ENCODE peak calls at places on chromosome 14, in eight cellular contexts. One of them, this sample, is unnamed.

GRCh38 chr14:88005978-88006851 is 1.3 kb downstream of the GPR65 start:
- DNase-seq in AG10803: peak
- DNase-seq in body of pancreas: no peak
- DNase-seq in esophagus squamous epithelium: no peak
- DNase-seq in foreskin fibroblast: no peak
- DNase-seq in lung: no peak
- DNase-seq in fibroblast of pulmonary artery: no peak
- DNase-seq in stomach: no peak
- DNase-seq in this sample: no peak

GRCh38 chr14:70654609-70655008 is 12.9 kb downstream of the TTC9 start:
- DNase-seq in fibroblast of pulmonary artery: no peak
- DNase-seq in foreskin fibroblast: peak
- DNase-seq in AG10803: no peak
- DNase-seq in lung: no peak
- DNase-seq in body of pancreas: no peak
- DNase-seq in stomach: no peak
- DNase-seq in esophagus squamous epithelium: no peak
- DNase-seq in this sample: no peak

GRCh38 chr14:55151601-55152000 is 22.5 kb downstream of the LGALS3 start:
- DNase-seq in foreskin fibroblast: no peak
- DNase-seq in fibroblast of pulmonary artery: no peak
- DNase-seq in body of pancreas: no peak
- DNase-seq in esophagus squamous epithelium: no peak
- DNase-seq in stomach: no peak
- DNase-seq in AG10803: peak
- DNase-seq in lung: no peak
- DNase-seq in this sample: no peak

GRCh38 chr14:86057018-86057667 is 527.2 kb downstream of the FLRT2 start:
- DNase-seq in AG10803: peak
- DNase-seq in stomach: no peak
- DNase-seq in body of pancreas: peak
- DNase-seq in fibroblast of pulmonary artery: peak
- DNase-seq in esophagus squamous epithelium: no peak
- DNase-seq in lung: no peak
- DNase-seq in foreskin fibroblast: peak
- DNase-seq in this sample: peak

GRCh38 chr14:65156568-65157366 is 54.5 kb upstream of the MAX start:
- DNase-seq in body of pancreas: no peak
- DNase-seq in stomach: no peak
- DNase-seq in foreskin fibroblast: peak
- DNase-seq in fibroblast of pulmonary artery: peak
- DNase-seq in lung: peak
- DNase-seq in esophagus squamous epithelium: no peak
- DNase-seq in AG10803: peak
- DNase-seq in this sample: peak

GRCh38 chr14:102793531-102794328 is 16.5 kb downstream of the TRAF3 start:
- DNase-seq in lung: no peak
- DNase-seq in body of pancreas: no peak
- DNase-seq in esophagus squamous epithelium: no peak
- DNase-seq in stomach: no peak
- DNase-seq in foreskin fibroblast: no peak
- DNase-seq in AG10803: no peak
- DNase-seq in fibroblast of pulmonary artery: no peak
- DNase-seq in this sample: no peak

GRCh38 chr14:101889366-101889765 is 75.0 kb upstream of the DYNC1H1 start:
- DNase-seq in AG10803: no peak
- DNase-seq in fibroblast of pulmonary artery: no peak
- DNase-seq in stomach: no peak
- DNase-seq in lung: no peak
- DNase-seq in foreskin fibroblast: no peak
- DNase-seq in body of pancreas: no peak
- DNase-seq in esophagus squamous epithelium: no peak
- DNase-seq in this sample: no peak

GRCh38 chr14:42378880-42379279 is 772.2 kb downstream of the LRFN5 start:
- DNase-seq in esophagus squamous epithelium: no peak
- DNase-seq in lung: no peak
- DNase-seq in stomach: no peak
- DNase-seq in body of pancreas: no peak
- DNase-seq in AG10803: no peak
- DNase-seq in foreskin fibroblast: no peak
- DNase-seq in fibroblast of pulmonary artery: no peak
- DNase-seq in this sample: no peak

GRCh38 chr14:55451398-55451797 is 11.0 kb upstream of the TBPL2 start:
- DNase-seq in lung: no peak
- DNase-seq in stomach: no peak
- DNase-seq in foreskin fibroblast: no peak
- DNase-seq in fibroblast of pulmonary artery: peak
- DNase-seq in AG10803: peak
- DNase-seq in body of pancreas: no peak
- DNase-seq in esophagus squamous epithelium: no peak
- DNase-seq in this sample: no peak

GRCh38 chr14:93717968-93718320 is 70.3 kb downstream of the PRIMA1 start:
- DNase-seq in esophagus squamous epithelium: no peak
- DNase-seq in stomach: no peak
- DNase-seq in body of pancreas: no peak
- DNase-seq in foreskin fibroblast: no peak
- DNase-seq in lung: no peak
- DNase-seq in fibroblast of pulmonary artery: no peak
- DNase-seq in AG10803: no peak
- DNase-seq in this sample: no peak

GRCh38 chr14:52922656-52923055 is 28.2 kb downstream of the FERMT2 start:
- DNase-seq in body of pancreas: no peak
- DNase-seq in fibroblast of pulmonary artery: peak
- DNase-seq in foreskin fibroblast: peak
- DNase-seq in AG10803: peak
- DNase-seq in esophagus squamous epithelium: no peak
- DNase-seq in stomach: no peak
- DNase-seq in lung: no peak
- DNase-seq in this sample: peak

GRCh38 chr14:96400495-96400894 is 8.6 kb downstream of the AK7 start:
- DNase-seq in lung: no peak
- DNase-seq in fibroblast of pulmonary artery: no peak
- DNase-seq in esophagus squamous epithelium: no peak
- DNase-seq in foreskin fibroblast: no peak
- DNase-seq in AG10803: no peak
- DNase-seq in stomach: no peak
- DNase-seq in body of pancreas: no peak
- DNase-seq in this sample: no peak

GRCh38 chr14:104558231-104559042 is 21.1 kb upstream of the C14orf180 start:
- DNase-seq in esophagus squamous epithelium: no peak
- DNase-seq in AG10803: no peak
- DNase-seq in lung: no peak
- DNase-seq in stomach: no peak
- DNase-seq in body of pancreas: no peak
- DNase-seq in foreskin fibroblast: no peak
- DNase-seq in fibroblast of pulmonary artery: no peak
- DNase-seq in this sample: no peak

GRCh38 chr14:71339650-71340415 is 432.6 kb downstream of the PCNX1 start:
- DNase-seq in stomach: no peak
- DNase-seq in lung: no peak
- DNase-seq in fibroblast of pulmonary artery: no peak
- DNase-seq in esophagus squamous epithelium: no peak
- DNase-seq in foreskin fibroblast: no peak
- DNase-seq in body of pancreas: no peak
- DNase-seq in AG10803: no peak
- DNase-seq in this sample: no peak

GRCh38 chr14:103880986-103881926 is 33.9 kb upstream of the PPP1R13B start:
- DNase-seq in foreskin fibroblast: no peak
- DNase-seq in stomach: peak
- DNase-seq in body of pancreas: peak
- DNase-seq in fibroblast of pulmonary artery: no peak
- DNase-seq in esophagus squamous epithelium: no peak
- DNase-seq in AG10803: no peak
- DNase-seq in lung: no peak
- DNase-seq in this sample: no peak

GRCh38 chr14:67428501-67429031 is 16.6 kb upstream of the PLEK2 start:
- DNase-seq in fibroblast of pulmonary artery: peak
- DNase-seq in AG10803: peak
- DNase-seq in esophagus squamous epithelium: no peak
- DNase-seq in body of pancreas: peak
- DNase-seq in stomach: peak
- DNase-seq in foreskin fibroblast: peak
- DNase-seq in lung: no peak
- DNase-seq in this sample: peak

DNA sequence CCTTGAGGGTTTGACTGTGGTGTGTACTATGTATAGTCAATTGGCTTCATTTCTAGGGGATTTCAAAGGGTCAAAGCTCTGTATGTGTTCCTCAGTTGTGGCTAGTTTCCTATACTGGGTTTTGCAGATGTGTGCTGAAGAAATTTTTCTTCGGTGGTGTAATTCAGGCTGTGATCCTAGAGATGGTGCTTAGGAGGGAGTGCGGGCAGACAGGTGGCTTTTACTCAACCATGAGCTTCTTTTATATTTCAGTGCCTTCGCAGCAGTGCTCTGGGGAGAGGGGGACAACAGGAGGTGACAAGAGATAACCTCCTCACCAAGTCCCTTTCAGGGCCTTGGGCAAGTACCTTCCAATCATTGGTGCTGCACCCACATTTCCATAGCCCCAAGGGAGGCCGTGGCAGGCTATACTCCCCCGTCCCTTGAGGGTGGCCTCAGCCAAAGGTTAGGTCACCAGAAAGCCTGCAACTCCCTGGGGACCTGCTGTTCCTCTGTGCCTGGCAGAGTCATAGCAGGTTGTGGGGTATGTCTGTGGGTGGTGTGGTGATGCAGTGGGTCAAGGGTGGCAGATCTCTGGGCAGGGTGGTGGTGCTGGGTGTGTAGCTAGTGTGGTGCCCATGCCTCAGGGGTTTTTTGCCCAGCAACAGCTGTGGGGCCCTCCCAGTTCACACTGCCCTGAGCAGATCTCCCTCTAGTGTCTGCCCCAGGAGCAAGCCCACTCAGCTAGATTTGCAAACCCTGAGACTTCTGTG is 37.0 kb upstream of the TMX1 start:
- DNase-seq in lung: no peak
- DNase-seq in foreskin fibroblast: no peak
- DNase-seq in AG10803: no peak
- DNase-seq in stomach: no peak
- DNase-seq in esophagus squamous epithelium: no peak
- DNase-seq in body of pancreas: no peak
- DNase-seq in fibroblast of pulmonary artery: no peak
- DNase-seq in this sample: no peak
- TF ChIP-seq CTCF in lung: no peak
- TF ChIP-seq CTCF in foreskin fibroblast: no peak
- TF ChIP-seq CTCF in AG10803: no peak
- TF ChIP-seq CTCF in stomach: no peak
- TF ChIP-seq CTCF in esophagus squamous epithelium: no peak
- TF ChIP-seq CTCF in body of pancreas: no peak
- TF ChIP-seq CTCF in fibroblast of pulmonary artery: no peak
- TF ChIP-seq CTCF in this sample: no peak

DNA sequence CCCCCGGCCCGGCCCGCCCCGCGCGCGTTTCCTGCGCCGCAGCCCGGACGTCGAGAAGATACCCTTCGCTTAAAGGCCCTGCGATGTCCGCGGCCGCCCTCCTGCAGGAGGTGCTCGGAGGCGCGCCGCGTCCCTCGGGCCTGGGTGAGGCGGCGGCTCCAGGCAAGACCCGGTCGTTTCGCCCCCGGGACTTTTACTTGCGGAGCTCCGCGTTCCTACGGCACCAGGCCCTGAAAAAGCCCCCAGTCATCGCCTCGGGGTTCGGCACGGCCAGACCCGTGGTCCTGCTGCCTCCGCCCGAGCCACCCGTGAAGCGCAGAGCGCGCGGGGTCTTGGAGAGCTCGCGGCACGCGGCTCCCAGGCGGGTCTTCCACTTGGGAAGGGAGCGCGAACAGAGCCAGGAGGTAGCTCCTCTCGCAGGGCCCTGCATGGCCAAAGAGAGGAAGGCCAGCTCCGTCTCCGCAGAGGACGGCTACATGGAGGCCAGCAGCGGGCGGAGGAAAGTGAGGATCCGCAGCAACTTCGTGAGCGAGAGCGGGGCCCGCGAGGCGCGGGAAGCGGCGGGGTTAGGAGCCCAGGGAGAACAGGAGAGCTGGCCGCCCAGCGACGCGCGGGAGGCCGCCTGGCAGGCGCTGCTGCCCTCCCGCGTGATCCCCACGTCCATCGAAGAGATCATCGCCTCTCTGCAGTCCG is 26.9 kb downstream of the TTC6 start:
- DNase-seq in foreskin fibroblast: peak
- DNase-seq in AG10803: peak
- DNase-seq in body of pancreas: no peak
- DNase-seq in stomach: no peak
- DNase-seq in esophagus squamous epithelium: no peak
- DNase-seq in fibroblast of pulmonary artery: peak
- DNase-seq in lung: no peak
- DNase-seq in this sample: no peak
- H3K4me3 ChIP-seq in foreskin fibroblast: peak
- H3K4me3 ChIP-seq in AG10803: peak
- H3K4me3 ChIP-seq in body of pancreas: no peak
- H3K4me3 ChIP-seq in stomach: peak
- H3K4me3 ChIP-seq in esophagus squamous epithelium: peak
- H3K4me3 ChIP-seq in fibroblast of pulmonary artery: peak
- H3K4me3 ChIP-seq in lung: no peak
- H3K4me3 ChIP-seq in this sample: peak

GRCh38 chr14:105971593-105972500 is 445.5 kb downstream of the TMEM121 start:
- DNase-seq in body of pancreas: no peak
- DNase-seq in esophagus squamous epithelium: no peak
- DNase-seq in foreskin fibroblast: no peak
- DNase-seq in stomach: no peak
- DNase-seq in lung: no peak
- DNase-seq in fibroblast of pulmonary artery: no peak
- DNase-seq in AG10803: no peak
- DNase-seq in this sample: no peak

GRCh38 chr14:105979446-105979845 is 453.1 kb downstream of the TMEM121 start:
- DNase-seq in body of pancreas: no peak
- DNase-seq in AG10803: no peak
- DNase-seq in esophagus squamous epithelium: no peak
- DNase-seq in foreskin fibroblast: no peak
- DNase-seq in fibroblast of pulmonary artery: no peak
- DNase-seq in lung: no peak
- DNase-seq in stomach: no peak
- DNase-seq in this sample: no peak

GRCh38 chr14:105978618-105979295 is 452.4 kb downstream of the TMEM121 start:
- DNase-seq in lung: no peak
- DNase-seq in AG10803: no peak
- DNase-seq in fibroblast of pulmonary artery: no peak
- DNase-seq in foreskin fibroblast: no peak
- DNase-seq in stomach: no peak
- DNase-seq in esophagus squamous epithelium: no peak
- DNase-seq in body of pancreas: no peak
- DNase-seq in this sample: no peak

GRCh38 chr14:105980224-105980623 is 453.8 kb downstream of the TMEM121 start:
- DNase-seq in foreskin fibroblast: no peak
- DNase-seq in AG10803: peak
- DNase-seq in lung: no peak
- DNase-seq in esophagus squamous epithelium: no peak
- DNase-seq in body of pancreas: no peak
- DNase-seq in stomach: no peak
- DNase-seq in fibroblast of pulmonary artery: no peak
- DNase-seq in this sample: no peak

GRCh38 chr14:105974902-105975301 is 448.5 kb downstream of the TMEM121 start:
- DNase-seq in body of pancreas: no peak
- DNase-seq in fibroblast of pulmonary artery: no peak
- DNase-seq in stomach: no peak
- DNase-seq in foreskin fibroblast: no peak
- DNase-seq in esophagus squamous epithelium: no peak
- DNase-seq in AG10803: no peak
- DNase-seq in lung: no peak
- DNase-seq in this sample: no peak
- TF ChIP-seq CTCF in body of pancreas: no peak
- TF ChIP-seq CTCF in fibroblast of pulmonary artery: no peak
- TF ChIP-seq CTCF in stomach: no peak
- TF ChIP-seq CTCF in foreskin fibroblast: no peak
- TF ChIP-seq CTCF in esophagus squamous epithelium: peak
- TF ChIP-seq CTCF in AG10803: no peak
- TF ChIP-seq CTCF in lung: peak
- TF ChIP-seq CTCF in this sample: peak

GRCh38 chr14:24309538-24310386 is at the start of gene LTB4R2:
- DNase-seq in foreskin fibroblast: no peak
- DNase-seq in stomach: no peak
- DNase-seq in esophagus squamous epithelium: no peak
- DNase-seq in AG10803: no peak
- DNase-seq in fibroblast of pulmonary artery: no peak
- DNase-seq in lung: no peak
- DNase-seq in body of pancreas: no peak
- DNase-seq in this sample: no peak
- H3K4me3 ChIP-seq in foreskin fibroblast: peak
- H3K4me3 ChIP-seq in stomach: peak
- H3K4me3 ChIP-seq in esophagus squamous epithelium: peak
- H3K4me3 ChIP-seq in AG10803: peak
- H3K4me3 ChIP-seq in fibroblast of pulmonary artery: no peak
- H3K4me3 ChIP-seq in lung: peak
- H3K4me3 ChIP-seq in body of pancreas: no peak
- H3K4me3 ChIP-seq in this sample: no peak

This sample was measured in AG09309.